ENCODE peak calls at places on chromosomes 3 and 15, in eight cellular contexts. M is activated T-helper 9 cell treated with anti-CD3 and anti-CD28 coated beads, Interleukin-2, amount 50 U/mL, for 16 hours; X is AG10803; F is hypothalamus; G is hepatocyte; B is H9; K is HCT116; V is GDM1. N is an unnamed sample.

GRCh38 chr3:39090922-39091321 is 16.5 kb downstream of the GORASP1 start:
- DNase-seq in M (no peak), X (peak; percentile 24), F (no peak), G (no peak), B (no peak), K (no peak), V (no peak), N (no peak)

GRCh38 chr15:98160236-98160635 is 199.7 kb downstream of the ARRDC4 start:
- DNase-seq in M (no peak), X (no peak), F (no peak), G (no peak), B (no peak), K (no peak), V (peak; percentile 67), N (no peak)

GRCh38 chr3:171936231-171936841 is 93.2 kb downstream of the TMEM212 start:
- DNase-seq in M (no peak), X (peak; percentile 70), F (no peak), G (peak; percentile 37), B (no peak), K (no peak), V (no peak), N (no peak)

GRCh38 chr15:70528270-70528706 is 235.1 kb downstream of the UACA start:
- DNase-seq in M (peak; percentile 31), X (no peak), F (no peak), G (peak; percentile 42), B (peak; percentile 13), K (peak; percentile 40), V (peak; percentile 76), N (no peak)

GRCh38 chr3:141575879-141576743 is 89.3 kb downstream of the RASA2 start:
- DNase-seq in M (no peak), X (peak; percentile 25), F (no peak), G (peak; percentile 9), B (no peak), K (no peak), V (peak; percentile 1), N (no peak)

GRCh38 chr3:20406621-20407020 is 220.6 kb upstream of the SGO1 start:
- DNase-seq in M (no peak), X (no peak), F (no peak), G (peak; percentile 12), B (no peak), K (no peak), V (no peak), N (no peak)

GRCh38 chr15:59736181-59736580 is 47.1 kb upstream of the BNIP2 start:
- DNase-seq in M (no peak), X (no peak), F (no peak), G (no peak), B (peak; percentile 35), K (no peak), V (no peak), N (no peak)

GRCh38 chr3:71599416-71599815 is 15.9 kb upstream of the FOXP1 start:
- DNase-seq in M (no peak), X (peak; percentile 47), F (no peak), G (no peak), B (no peak), K (no peak), V (no peak), N (no peak)

GRCh38 chr15:65962187-65962586 is 92.9 kb downstream of the RAB11A start:
- DNase-seq in M (no peak), X (no peak), F (no peak), G (no peak), B (no peak), K (no peak), V (no peak), N (no peak)

GRCh38 chr15:52098328-52098727 is 14.2 kb downstream of the BCL2L10 start:
- DNase-seq in M (no peak), X (no peak), F (no peak), G (peak; percentile 42), B (no peak), K (no peak), V (no peak), N (no peak)

GRCh38 chr3:122615303-122615702 is 37.9 kb downstream of the PARP15 start:
- DNase-seq in M (no peak), X (no peak), F (no peak), G (no peak), B (no peak), K (no peak), V (no peak), N (no peak)

GRCh38 chr15:91852741-91853500 is 587 bp upstream of the SLCO3A1 start:
- DNase-seq in M (peak; percentile 68), X (peak; percentile 65), F (peak; percentile 76), G (peak; percentile 77), B (peak; percentile 68), K (no peak), V (peak; percentile 73), N (peak; percentile 41)

GRCh38 chr3:128091586-128091985 is 32.0 kb downstream of the RUVBL1 start:
- DNase-seq in M (no peak), X (peak; percentile 44), F (no peak), G (no peak), B (no peak), K (no peak), V (no peak), N (no peak)

GRCh38 chr3:153043729-153044314 is 118.2 kb upstream of the RAP2B start:
- DNase-seq in M (no peak), X (peak; percentile 50), F (no peak), G (no peak), B (no peak), K (no peak), V (no peak), N (no peak)

GRCh38 chr15:68784206-68784605 is 36.5 kb downstream of the ANP32A start:
- DNase-seq in M (no peak), X (no peak), F (no peak), G (no peak), B (peak; percentile 17), K (no peak), V (no peak), N (no peak)

GRCh38 chr3:168134931-168135330 is 39.2 kb upstream of the GOLIM4 start:
- DNase-seq in M (no peak), X (no peak), F (no peak), G (no peak), B (no peak), K (no peak), V (no peak), N (no peak)

GRCh38 chr15:65110676-65111292 is 4.2 kb downstream of the UBAP1L start:
- DNase-seq in M (no peak), X (no peak), F (no peak), G (no peak), B (no peak), K (no peak), V (no peak), N (no peak)

GRCh38 chr3:191244242-191244867 is 45.3 kb downstream of the OSTN start:
- DNase-seq in M (no peak), X (peak; percentile 22), F (no peak), G (no peak), B (no peak), K (no peak), V (no peak), N (peak; percentile 6)

GRCh38 chr3:155230382-155230781 is 63.1 kb downstream of the STRIT1 start:
- DNase-seq in M (no peak), X (peak; percentile 91), F (no peak), G (no peak), B (no peak), K (no peak), V (no peak), N (no peak)

GRCh38 chr3:4741404-4742307 is 237.6 kb upstream of the BHLHE40 start:
- DNase-seq in M (no peak), X (peak; percentile 96), F (no peak), G (peak; percentile 46), B (no peak), K (peak; percentile 83), V (no peak), N (peak; percentile 95)

GRCh38 chr3:182212479-182213076 is 500.9 kb downstream of the SOX2 start:
- DNase-seq in M (no peak), X (peak; percentile 6), F (no peak), G (peak; percentile 84), B (peak; percentile 78), K (peak; percentile 98), V (no peak), N (peak; percentile 24)

N was measured in NCI-H460.